ENCODE peak calls at places on chromosomes 3 and 15, in seven cellular contexts. S is heart left ventricle; N is body of pancreas; E is Peyer's patch; U is CD8-positive, alpha-beta T cell; F is cardiac muscle cell; V is right lobe of liver. Z is an unnamed sample. For H3K4me1, the result is how much of the 10 kb centered on the place peaks cover.

GRCh38 chr3:16243706-16244490 is 20.8 kb downstream of the DPH3 start:
- DNase-seq in S (peak), N (peak), E (no peak), U (no peak), F (peak), V (no peak), Z (no peak)

GRCh38 chr15:22855791-22856190 is 17.3 kb downstream of the NIPA2 start:
- DNase-seq in S (no peak), N (no peak), E (no peak), U (no peak), F (no peak), V (no peak), Z (no peak)

GRCh38 chr3:197224034-197224444 is 74.4 kb downstream of the DLG1 start:
- DNase-seq in S (no peak), N (no peak), E (no peak), U (no peak), F (peak), V (no peak), Z (no peak)

GRCh38 chr15:49135893-49136292 is 19.5 kb downstream of the COPS2 start:
- DNase-seq in S (no peak), N (no peak), E (no peak), U (no peak), F (no peak), V (no peak), Z (no peak)

GRCh38 chr3:145125307-145125706 is 1035.7 kb downstream of the PLOD2 start:
- DNase-seq in S (no peak), N (no peak), E (no peak), U (no peak), F (no peak), V (no peak), Z (no peak)

GRCh38 chr3:58387650-58388546 is 45.7 kb downstream of the PDHB start:
- DNase-seq in S (no peak), N (no peak), E (no peak), U (no peak), F (no peak), V (no peak), Z (no peak)

GRCh38 chr3:57464801-57465200 is 79.3 kb downstream of the DNAH12 start:
- DNase-seq in S (no peak), N (no peak), E (no peak), U (no peak), F (peak), V (no peak), Z (no peak)

GRCh38 chr3:192819001-192819569 is 91.7 kb upstream of the FGF12 start:
- DNase-seq in S (no peak), N (no peak), E (no peak), U (no peak), F (peak), V (no peak), Z (no peak)

GRCh38 chr3:97968376-97968775 is 3.9 kb downstream of the RIOX2 start:
- DNase-seq in S (no peak), N (no peak), E (no peak), U (no peak), F (no peak), V (no peak), Z (no peak)

GRCh38 chr15:66935688-66936087 is 129.7 kb upstream of the SMAD3 start:
- DNase-seq in S (no peak), N (no peak), E (no peak), U (no peak), F (no peak), V (no peak), Z (no peak)

GRCh38 chr3:16512435-16513140 is 911 bp downstream of the RFTN1 start:
- DNase-seq in S (peak), N (peak), E (peak), U (peak), F (peak), V (peak), Z (peak)

GRCh38 chr3:106810461-106810733 is 566.8 kb upstream of the CCDC54 start:
- DNase-seq in S (no peak), N (no peak), E (no peak), U (no peak), F (no peak), V (no peak), Z (no peak)

GRCh38 chr3:106811376-106811775 is 565.9 kb upstream of the CCDC54 start:
- DNase-seq in S (no peak), N (no peak), E (no peak), U (no peak), F (no peak), V (no peak), Z (no peak)

GRCh38 chr3:106809633-106810460 is 567.4 kb upstream of the CCDC54 start:
- DNase-seq in S (no peak), N (no peak), E (no peak), U (no peak), F (no peak), V (no peak), Z (no peak)

GRCh38 chr3:106806964-106807363 is 570.3 kb upstream of the CCDC54 start:
- DNase-seq in S (no peak), N (no peak), E (no peak), U (no peak), F (no peak), V (no peak), Z (no peak)

GRCh38 chr3:106805625-106806024 is 571.6 kb upstream of the CCDC54 start:
- DNase-seq in S (no peak), N (no peak), E (no peak), U (no peak), F (no peak), V (no peak), Z (no peak)
- H3K4me1 ChIP-seq in S (under half), N (under half), E (under half), U (under half), F (under half), V (under half), Z (under half)

DNA sequence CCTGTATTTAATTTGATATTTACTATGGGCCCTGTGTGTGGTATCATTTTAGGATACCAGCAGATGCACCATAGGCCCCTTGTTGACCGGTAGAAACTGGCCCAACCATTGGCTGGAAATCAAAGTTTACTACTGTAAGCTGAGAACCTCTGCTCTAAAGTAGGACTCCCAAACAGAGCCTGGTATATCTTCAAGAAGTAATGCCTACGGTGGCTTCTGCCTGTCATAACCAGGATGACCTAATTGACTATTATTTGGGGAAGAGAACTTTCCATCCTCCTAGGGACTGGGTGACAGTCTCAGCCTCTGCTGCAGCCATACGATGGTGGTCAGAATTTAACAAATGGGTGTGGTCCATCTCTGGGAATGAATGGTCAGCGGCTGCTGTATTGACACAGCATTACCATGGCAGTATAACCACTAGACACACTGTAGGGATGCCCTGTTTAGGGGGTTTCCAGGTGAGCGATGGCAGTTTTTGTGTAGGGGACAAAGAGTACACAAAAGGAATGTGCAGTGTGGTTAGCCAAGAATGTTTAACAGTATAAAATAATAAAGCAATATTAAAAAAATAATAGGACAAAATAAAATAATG is 37.3 kb downstream of the RARB start:
- DNase-seq in S (no peak), N (no peak), E (no peak), U (no peak), F (no peak), V (no peak), Z (no peak)
- H3K4me1 ChIP-seq in S (under half), N (under half), E (under half), U (under half), F (under half), V (under half), Z (under half)

GRCh38 chr15:99132584-99133287 is 27.9 kb downstream of the SYNM start:
- DNase-seq in S (no peak), N (no peak), E (no peak), U (no peak), F (no peak), V (no peak), Z (no peak)
- H3K4me1 ChIP-seq in S (under half), N (under half), E (under half), U (under half), F (under half), V (under half), Z (under half)

GRCh38 chr3:134334231-134334900 is 39.9 kb downstream of the AMOTL2 start:
- DNase-seq in S (no peak), N (no peak), E (no peak), U (no peak), F (no peak), V (no peak), Z (no peak)

GRCh38 chr3:134336587-134336986 is 37.7 kb downstream of the AMOTL2 start:
- DNase-seq in S (peak), N (no peak), E (no peak), U (no peak), F (no peak), V (no peak), Z (no peak)

GRCh38 chr3:134333522-134334181 is 40.6 kb downstream of the AMOTL2 start:
- DNase-seq in S (peak), N (no peak), E (no peak), U (no peak), F (peak), V (no peak), Z (no peak)

GRCh38 chr3:134337071-134337482 is 37.2 kb downstream of the AMOTL2 start:
- DNase-seq in S (no peak), N (no peak), E (no peak), U (no peak), F (no peak), V (no peak), Z (no peak)

DNA sequence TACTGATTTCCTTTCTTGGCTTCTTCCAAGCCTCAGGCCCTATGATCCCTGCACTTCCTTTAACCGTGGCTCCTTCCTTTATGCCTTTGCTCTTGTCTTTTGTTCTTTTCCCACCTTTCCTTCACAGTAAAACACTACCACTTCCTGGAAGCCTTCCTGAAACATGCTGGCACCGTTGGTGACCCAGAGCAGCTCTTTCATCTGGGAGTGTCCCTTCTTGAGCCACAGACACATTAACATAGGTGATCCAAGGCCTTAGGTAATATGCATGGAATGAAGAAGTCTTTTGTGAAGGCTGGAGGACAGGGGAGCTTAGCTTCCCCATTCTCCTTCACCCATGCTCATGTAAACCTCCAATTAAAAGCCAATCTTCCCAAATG is 39.4 kb downstream of the AMOTL2 start:
- DNase-seq in S (no peak), N (no peak), E (no peak), U (no peak), F (no peak), V (no peak), Z (no peak)
- H3K4me1 ChIP-seq in S (half or more), N (under half), E (under half), U (under half), F (under half), V (under half), Z (half or more)